ENCODE peak calls at places on chromosomes 4 and X, in ten cellular contexts. Y is NCI-H2171; Z is CD8-positive, alpha-beta T cell; I is fibroblast of pulmonary artery; J is NB4; M is AG20443; G is stimulated activated CD4-positive, alpha-beta T cell treated with anti-CD3 and anti-CD28 coated beads, Interleukin-2, amount 100 ng/mL, for 24 hours; D is M059J; W is effector CD4-positive, alpha-beta T cell; U is T-helper 2 cell. F is an unnamed sample.

GRCh38 chr4:185700048-185700447 is 111.9 kb downstream of the SORBS2 start:
- DNase-seq in Y (no peak), G (no peak), D (no peak), W (no peak), J (no peak), U (no peak), M (peak; percentile 18), Z (no peak), I (no peak), F (no peak)

GRCh38 chrX:40008841-40009461 is 88.8 kb downstream of the BCOR start:
- DNase-seq in J (peak; percentile 86), G (peak; percentile 63), I (peak; percentile 9), M (peak; percentile 41), Y (peak; percentile 67), W (no peak), Z (peak; percentile 10), U (peak; percentile 26), D (peak; percentile 57), F (peak; percentile 32)

GRCh38 chrX:152992120-152992519 is 1.8 kb downstream of the PNMA5 start:
- DNase-seq in J (no peak), W (no peak), M (no peak), D (no peak), G (no peak), I (no peak), U (no peak), Z (no peak), Y (no peak), F (no peak)

GRCh38 chrX:122134291-122134690 is 1049.8 kb upstream of the GRIA3 start:
- DNase-seq in I (no peak), U (no peak), J (no peak), Z (no peak), W (no peak), G (no peak), Y (no peak), M (no peak), D (no peak), F (no peak)

GRCh38 chrX:72349190-72349589 is 43.5 kb upstream of the CITED1 start:
- DNase-seq in Y (no peak), I (no peak), M (no peak), Z (no peak), D (peak; percentile 5), W (no peak), J (no peak), U (no peak), G (peak; percentile 5), F (no peak)

GRCh38 chrX:113305496-113305895 is 464.9 kb upstream of the AMOT start:
- DNase-seq in J (no peak), W (no peak), Y (no peak), D (peak; percentile 81), Z (no peak), G (no peak), U (no peak), M (peak; percentile 50), I (peak; percentile 49), F (no peak)

GRCh38 chrX:122220644-122221373 is 963.3 kb upstream of the GRIA3 start:
- DNase-seq in I (no peak), U (no peak), Y (no peak), M (no peak), D (no peak), G (no peak), J (no peak), Z (no peak), W (no peak), F (no peak)

GRCh38 chr4:138981930-138982390 is 33.6 kb upstream of the NOCT start:
- DNase-seq in U (no peak), Z (no peak), D (peak; percentile 19), M (peak; percentile 70), G (no peak), W (no peak), Y (no peak), J (peak; percentile 69), I (peak; percentile 90), F (no peak)

GRCh38 chrX:40947276-40947675 is 138.0 kb upstream of the USP9X start:
- DNase-seq in G (no peak), Y (no peak), U (no peak), M (peak; percentile 49), W (no peak), J (no peak), D (peak; percentile 57), I (peak; percentile 71), Z (no peak), F (no peak)

GRCh38 chr4:18934197-18934596 is 912.6 kb upstream of the LCORL start:
- DNase-seq in D (peak; percentile 3), M (no peak), I (no peak), J (peak; percentile 7), U (no peak), Z (no peak), Y (no peak), G (no peak), W (no peak), F (no peak)

GRCh38 chr4:98506462-98507132 is 151.8 kb downstream of the TSPAN5 start:
- DNase-seq in D (no peak), M (no peak), J (peak; percentile 32), G (no peak), W (no peak), Z (no peak), I (no peak), U (no peak), Y (no peak), F (no peak)

GRCh38 chrX:96372313-96373046 is 312.2 kb upstream of the DIAPH2 start:
- DNase-seq in Z (no peak), I (peak; percentile 79), G (no peak), D (peak; percentile 23), M (peak; percentile 53), J (peak; percentile 67), Y (peak; percentile 1), W (no peak), U (no peak), F (no peak)

GRCh38 chr4:57064811-57065711 is 45.1 kb downstream of the IGFBP7 start:
- DNase-seq in I (peak; percentile 91), G (no peak), W (no peak), J (no peak), U (no peak), Y (no peak), D (peak; percentile 92), M (peak; percentile 84), Z (no peak), F (no peak)

GRCh38 chr4:10006236-10006603 is 15.1 kb downstream of the SLC2A9 start:
- DNase-seq in D (peak; percentile 87), M (peak; percentile 70), U (no peak), J (peak; percentile 98), W (no peak), G (no peak), I (peak; percentile 77), Y (no peak), Z (no peak), F (no peak)

GRCh38 chr4:21879187-21879586 is 69.4 kb downstream of the KCNIP4 start:
- DNase-seq in D (peak; percentile 74), Z (no peak), W (no peak), U (no peak), I (peak; percentile 20), M (peak; percentile 56), Y (no peak), G (no peak), J (peak; percentile 15), F (no peak)

GRCh38 chr4:73844352-73844751 is 7.9 kb downstream of the CXCL6 start:
- DNase-seq in G (no peak), Y (no peak), M (peak; percentile 33), U (no peak), W (no peak), I (peak; percentile 93), Z (no peak), J (peak; percentile 75), D (peak; percentile 68), F (no peak)

GRCh38 chr4:72031868-72032619 is at the start of gene NPFFR2:
- DNase-seq in Z (no peak), D (no peak), J (no peak), Y (no peak), M (peak; percentile 59), W (no peak), I (peak; percentile 28), U (no peak), G (peak; percentile 0), F (no peak)

GRCh38 chr4:73341454-73341853 is 62.6 kb upstream of the ALB start:
- DNase-seq in J (peak; percentile 58), D (peak; percentile 53), G (no peak), Z (no peak), I (peak; percentile 80), Y (no peak), W (no peak), U (no peak), M (peak; percentile 59), F (no peak)

GRCh38 chrX:28178206-28178605 is 197.0 kb upstream of the DCAF8L1 start:
- DNase-seq in G (no peak), D (no peak), I (no peak), Y (no peak), Z (no peak), J (no peak), U (no peak), M (no peak), W (no peak), F (no peak)

GRCh38 chr4:180913750-180914149 is 1329.5 kb upstream of the TENM3 start:
- DNase-seq in M (peak; percentile 58), Z (no peak), I (peak; percentile 11), W (no peak), J (no peak), G (no peak), D (peak; percentile 90), Y (no peak), U (no peak), F (no peak)

GRCh38 chr4:20486433-20486832 is 213.8 kb upstream of the PACRGL start:
- DNase-seq in I (no peak), Y (no peak), J (no peak), W (no peak), U (no peak), M (no peak), G (no peak), D (no peak), Z (no peak), F (no peak)

GRCh38 chr4:112706840-112707207 is 69.9 kb downstream of the LARP7 start:
- DNase-seq in Y (no peak), U (no peak), J (no peak), Z (no peak), D (no peak), I (no peak), W (no peak), G (no peak), M (no peak), F (no peak)

GRCh38 chr4:2182981-2183380 is 58.9 kb downstream of the HAUS3 start:
- DNase-seq in Y (no peak), I (peak; percentile 12), G (no peak), M (no peak), J (peak; percentile 63), D (no peak), W (no peak), U (no peak), Z (no peak), F (no peak)

GRCh38 chr4:87624698-87625097 is 16.4 kb downstream of the DSPP start:
- DNase-seq in D (no peak), U (no peak), Z (no peak), J (peak; percentile 33), M (no peak), G (no peak), Y (no peak), W (no peak), I (no peak), F (no peak)

GRCh38 chr4:151866266-151866918 is 105.6 kb upstream of the GATB start:
- DNase-seq in Z (no peak), I (peak; percentile 2), J (peak; percentile 54), U (no peak), D (peak; percentile 12), M (no peak), Y (no peak), G (no peak), W (no peak), F (no peak)

GRCh38 chr4:140641789-140642439 is 73.2 kb upstream of the UCP1 start:
- DNase-seq in W (no peak), I (no peak), J (no peak), Y (no peak), U (no peak), M (no peak), Z (no peak), G (no peak), D (no peak), F (no peak)

GRCh38 chrX:40871385-40872082 is 136.2 kb upstream of the MED14 start:
- DNase-seq in W (no peak), U (no peak), G (peak; percentile 10), I (peak; percentile 28), Y (no peak), M (no peak), D (peak; percentile 56), Z (no peak), J (no peak), F (peak; percentile 72)

GRCh38 chr4:104966349-104967033 is 180.2 kb upstream of the TET2 start:
- DNase-seq in I (peak; percentile 33), M (no peak), D (peak; percentile 4), W (no peak), G (no peak), Y (no peak), Z (no peak), U (no peak), J (peak; percentile 92), F (peak; percentile 46)

F was measured in stimulated activated naive B cell treated with anti-CD40 and anti-IgM and Interleukin-4, amounts not matched to agents 10 μg/mL and 1 μg/mL and 100 μg/mL, for 72 hours.